ENCODE peak calls at places on chromosome 3, in five cellular contexts. T is left lung, A is breast epithelium, E is transverse colon, L is IMR-90. S is an unnamed sample.

GRCh38 chr3:167762296-167762695 is 26.8 kb downstream of the SERPINI1 start:
- DNase-seq in A (no peak), L (no peak), T (no peak), E (no peak), S (no peak)

GRCh38 chr3:8499181-8499611 is 2.4 kb upstream of the LMCD1 start:
- DNase-seq in E (no peak), L (no peak), T (no peak), A (peak), S (no peak)

GRCh38 chr3:107130089-107130700 is 247.0 kb upstream of the CCDC54 start:
- DNase-seq in L (no peak), E (no peak), A (no peak), T (no peak), S (no peak)

GRCh38 chr3:9028134-9028533 is 64.9 kb upstream of the RAD18 start:
- DNase-seq in E (peak), A (peak), L (peak), T (peak), S (no peak)

GRCh38 chr3:64443553-64444331 is 218.5 kb upstream of the PRICKLE2 start:
- DNase-seq in E (no peak), A (peak), T (no peak), L (peak), S (no peak)

GRCh38 chr3:22720596-22720995 is 482.5 kb upstream of the UBE2E2 start:
- DNase-seq in E (no peak), L (no peak), T (no peak), A (no peak), S (no peak)

GRCh38 chr3:26712211-26713026 is 89.8 kb downstream of the LRRC3B start:
- DNase-seq in E (no peak), L (peak), T (no peak), A (no peak), S (no peak)

GRCh38 chr3:32249184-32249782 is 10.8 kb downstream of the CMTM8 start:
- DNase-seq in T (no peak), A (no peak), E (no peak), L (peak), S (no peak)

GRCh38 chr3:194259982-194260856 is 90.9 kb downstream of the CPN2 start:
- DNase-seq in T (no peak), L (peak), A (no peak), E (no peak), S (no peak)

GRCh38 chr3:145807990-145808389 is 353.0 kb downstream of the PLOD2 start:
- DNase-seq in T (no peak), E (no peak), A (no peak), L (peak), S (no peak)

GRCh38 chr3:66326340-66326739 is 105.5 kb downstream of the SLC25A26 start:
- DNase-seq in T (no peak), E (no peak), L (no peak), A (no peak), S (no peak)

GRCh38 chr3:77814845-77815244 is 774.9 kb downstream of the ROBO2 start:
- DNase-seq in L (no peak), E (no peak), T (no peak), A (no peak), S (no peak)

GRCh38 chr3:77816470-77816869 is 776.6 kb downstream of the ROBO2 start:
- DNase-seq in A (no peak), E (no peak), T (no peak), L (no peak), S (no peak)

DNA sequence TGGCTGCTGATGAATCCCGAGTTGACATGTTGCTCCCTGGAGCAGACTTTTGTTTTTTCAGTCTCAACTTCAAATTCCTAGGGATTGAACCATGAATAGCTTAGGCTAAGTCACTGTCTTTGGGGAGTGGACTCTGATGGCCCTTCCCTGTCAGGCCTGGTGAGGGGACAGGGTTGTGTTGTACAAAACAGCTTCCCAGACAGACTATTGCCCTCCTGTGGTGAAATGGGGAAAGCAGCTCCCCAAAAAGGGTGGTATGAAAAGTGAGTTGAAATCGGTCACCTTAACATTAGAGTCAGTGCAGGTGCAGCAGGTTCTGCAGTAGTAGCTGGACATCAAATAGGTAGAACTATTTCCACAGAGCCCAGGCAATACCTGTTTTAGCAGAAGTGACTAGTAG is 775.6 kb downstream of the ROBO2 start:
- DNase-seq in A (no peak), L (no peak), T (no peak), E (no peak), S (no peak)
- TF ChIP-seq CTCF in A (no peak), L (peak), T (no peak), E (no peak), S (no peak)

GRCh38 chr3:57029924-57030323 is 30.5 kb upstream of the SPATA12 start:
- DNase-seq in L (no peak), A (no peak), E (no peak), T (no peak), S (no peak)

GRCh38 chr3:57025237-57025636 is 35.2 kb upstream of the SPATA12 start:
- DNase-seq in E (no peak), A (no peak), L (no peak), T (no peak), S (no peak)

GRCh38 chr3:57029383-57029782 is 31.1 kb upstream of the SPATA12 start:
- DNase-seq in L (no peak), T (no peak), A (no peak), E (no peak), S (no peak)

GRCh38 chr3:57030711-57031110 is 29.8 kb upstream of the SPATA12 start:
- DNase-seq in T (no peak), A (no peak), E (peak), L (no peak), S (no peak)

GRCh38 chr3:57026918-57027317 is 33.5 kb upstream of the SPATA12 start:
- DNase-seq in E (no peak), A (no peak), T (no peak), L (peak), S (no peak)
- H3K27ac ChIP-seq in E (no peak), A (no peak), T (no peak), L (no peak), S (no peak)

GRCh38 chr3:171970301-171970788 is 69.0 kb upstream of the FNDC3B start:
- DNase-seq in T (no peak), A (no peak), L (peak), E (no peak), S (no peak)

GRCh38 chr3:171976526-171976925 is 62.9 kb upstream of the FNDC3B start:
- DNase-seq in L (peak), E (no peak), T (no peak), A (no peak), S (no peak)

GRCh38 chr3:171974986-171975837 is 64.2 kb upstream of the FNDC3B start:
- DNase-seq in A (no peak), T (no peak), E (no peak), L (peak), S (no peak)

GRCh38 chr3:171971919-171972526 is 67.4 kb upstream of the FNDC3B start:
- DNase-seq in A (no peak), E (no peak), L (peak), T (no peak), S (no peak)

GRCh38 chr3:171972965-171973364 is 66.4 kb upstream of the FNDC3B start:
- DNase-seq in T (no peak), L (no peak), A (peak), E (no peak), S (no peak)
- TF ChIP-seq CTCF in T (no peak), L (no peak), A (no peak), E (no peak), S (no peak)

DNA sequence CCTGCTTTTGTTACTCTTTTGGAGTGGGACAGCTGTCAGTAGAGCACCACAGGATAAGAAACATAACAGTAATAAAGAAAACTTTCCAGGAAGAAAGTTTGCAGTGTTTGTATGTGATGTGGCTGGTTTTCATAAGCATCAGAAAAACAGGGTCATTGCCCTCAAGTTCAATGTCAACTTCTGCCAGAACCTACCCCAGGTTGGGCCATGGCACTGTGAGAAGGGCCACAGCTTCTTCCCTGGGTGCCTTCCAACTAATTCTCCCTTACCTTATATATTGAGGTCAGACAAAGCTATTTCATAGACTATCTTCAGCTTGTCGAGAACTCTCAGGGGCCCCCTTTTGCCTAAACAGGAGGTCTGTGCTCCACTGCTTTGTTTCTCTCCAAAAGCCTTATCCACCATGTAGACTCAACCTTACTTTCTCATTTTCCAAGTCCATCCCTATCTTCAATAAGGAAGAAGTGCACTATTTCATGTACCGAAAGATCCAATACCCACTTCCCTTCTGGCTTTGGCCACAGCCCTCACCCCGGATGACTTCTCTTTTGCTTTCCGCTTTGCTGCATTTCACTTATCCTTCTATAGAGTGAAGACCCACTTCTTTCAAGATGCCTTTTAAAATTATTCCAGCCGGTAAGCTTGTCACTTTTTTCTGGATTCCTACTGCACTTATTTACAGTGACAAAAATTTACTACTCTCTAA is 38.2 kb upstream of the PLCL2 start:
- DNase-seq in L (no peak), A (no peak), T (no peak), E (no peak), S (no peak)
- H3K27ac ChIP-seq in L (no peak), A (no peak), T (no peak), E (no peak), S (no peak)

GRCh38 chr3:183085634-183086390 is 13.5 kb downstream of the MCCC1 start:
- DNase-seq in A (no peak), E (no peak), L (peak), T (peak), S (no peak)
- TF ChIP-seq CTCF in A (no peak), E (no peak), L (peak), T (peak), S (peak)

DNA sequence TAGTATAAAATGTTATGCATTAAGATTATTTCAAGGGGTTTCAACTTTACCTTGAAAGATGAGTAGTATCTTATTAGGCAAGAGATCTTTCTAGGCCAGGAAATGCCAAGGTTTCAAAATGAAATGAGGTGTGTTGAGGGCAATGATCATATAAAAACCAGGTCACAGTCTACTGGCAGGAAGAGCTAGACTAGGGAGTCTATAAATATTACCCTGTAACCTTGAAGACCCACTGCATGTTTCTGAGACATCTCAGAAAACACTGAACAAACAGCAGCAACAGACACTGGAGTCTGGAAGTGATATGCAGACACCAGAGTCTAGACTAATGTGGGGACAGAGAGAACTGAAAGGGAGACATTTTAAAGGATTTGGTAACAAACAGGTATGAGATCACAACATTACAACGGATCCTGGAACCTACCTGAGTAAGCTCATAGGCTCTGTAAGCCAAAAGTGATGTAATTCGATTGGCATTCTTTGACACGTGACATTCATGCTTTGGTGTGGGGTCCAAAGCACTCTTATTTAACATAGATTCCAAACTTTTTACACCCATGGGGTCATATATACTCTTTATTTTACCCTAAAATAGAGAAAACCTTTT is 15.0 kb downstream of the TASOR start:
- DNase-seq in E (no peak), A (no peak), T (no peak), L (no peak), S (no peak)
- H3K27ac ChIP-seq in E (no peak), A (no peak), T (no peak), L (no peak), S (no peak)

DNA sequence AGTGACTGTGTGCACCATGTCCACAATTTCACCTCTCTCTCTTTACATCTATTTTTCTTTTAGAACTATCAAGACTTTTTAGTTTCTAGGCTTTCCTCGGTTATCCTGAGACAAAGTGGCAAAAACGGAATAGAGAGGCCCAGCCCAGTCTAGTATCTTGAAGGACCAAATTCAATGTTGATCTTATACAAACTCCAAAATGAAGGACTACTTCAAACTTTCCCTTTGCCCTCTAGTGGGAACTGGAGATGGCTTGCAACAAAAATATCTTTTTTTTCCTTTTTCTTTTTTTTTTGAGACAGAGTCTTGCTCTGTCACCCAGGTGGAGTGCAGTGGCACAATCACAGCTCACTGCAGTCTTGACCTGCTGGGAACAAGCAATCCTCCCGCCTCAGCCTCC is 338.5 kb upstream of the UMPS start:
- DNase-seq in E (no peak), A (no peak), T (no peak), L (no peak), S (no peak)
- TF ChIP-seq CTCF in E (no peak), A (no peak), T (no peak), L (no peak), S (no peak)

GRCh38 chr3:4493008-4493930 is at the start of gene ITPR1:
- DNase-seq in T (peak), A (peak), L (peak), E (peak), S (peak)

GRCh38 chr3:4494807-4495200 is 1.7 kb downstream of the ITPR1 start:
- DNase-seq in L (no peak), E (no peak), T (no peak), A (no peak), S (no peak)

GRCh38 chr3:4493931-4494806 is 1.0 kb downstream of the ITPR1 start:
- DNase-seq in L (peak), T (no peak), E (peak), A (peak), S (no peak)

GRCh38 chr3:4492240-4493007 is 724 bp upstream of the ITPR1 start:
- DNase-seq in E (peak), L (peak), T (peak), A (peak), S (peak)

GRCh38 chr3:4491873-4492239 is 1.3 kb upstream of the ITPR1 start:
- DNase-seq in L (no peak), A (no peak), E (no peak), T (no peak), S (no peak)
- H3K27ac ChIP-seq in L (no peak), A (no peak), E (peak), T (no peak), S (no peak)

GRCh38 chr3:139044366-139045210 is at the start of gene PRR23C:
- DNase-seq in E (no peak), L (no peak), T (no peak), A (no peak), S (no peak)
- TF ChIP-seq CTCF in E (no peak), L (no peak), T (no peak), A (no peak), S (no peak)

S was measured in CD4-positive, alpha-beta T cell.